ENCODE peak calls at places on chromosomes 12 and 14, in eight cellular contexts. N is G401; O is ELF-1; G is chondrocyte; L is naive thymus-derived CD4-positive, alpha-beta T cell; D is activated T-helper 1 cell treated with anti-CD3 and anti-CD28 coated beads, Interleukin-2, amount 50 U/mL, for 16 hours; M is HFF-Myc; B is astrocyte. C is an unnamed sample.

GRCh38 chr12:68532887-68533248 is 77.8 kb upstream of the RAP1B start:
- DNase-seq in B (no peak), L (no peak), N (no peak), O (no peak), M (no peak), D (no peak), G (no peak), C (no peak)

GRCh38 chr14:76647699-76648298 is 113.5 kb upstream of the VASH1 start:
- DNase-seq in B (peak; percentile 36), D (no peak), G (no peak), M (peak; percentile 27), O (peak; percentile 35), L (peak; percentile 3), N (peak; percentile 48), C (peak; percentile 29)

GRCh38 chr14:68594737-68595380 is 198.0 kb downstream of the ZFP36L1 start:
- DNase-seq in M (no peak), G (no peak), D (no peak), O (no peak), N (no peak), B (no peak), L (no peak), C (no peak)

GRCh38 chr12:122825773-122826724 is 9.2 kb upstream of the HIP1R start:
- DNase-seq in O (peak; percentile 20), D (no peak), N (no peak), B (no peak), G (no peak), M (no peak), L (no peak), C (no peak)

GRCh38 chr14:74220991-74221390 is 18.3 kb upstream of the VSX2 start:
- DNase-seq in M (no peak), N (no peak), B (no peak), O (peak; percentile 20), L (no peak), G (no peak), D (no peak), C (no peak)

GRCh38 chr12:80033457-80033856 is 65.9 kb upstream of the OTOGL start:
- DNase-seq in O (no peak), N (no peak), L (no peak), B (peak; percentile 84), D (no peak), G (no peak), M (no peak), C (peak; percentile 81)

GRCh38 chr12:54592316-54592715 is 3.9 kb upstream of the PPP1R1A start:
- DNase-seq in B (no peak), L (no peak), G (no peak), D (no peak), N (no peak), M (no peak), O (no peak), C (no peak)

GRCh38 chr14:28987516-28987915 is 220.9 kb downstream of the FOXG1 start:
- DNase-seq in N (no peak), M (no peak), O (no peak), B (peak; percentile 7), D (no peak), L (no peak), G (no peak), C (no peak)

GRCh38 chr12:107134558-107134957 is 41.2 kb upstream of the CRY1 start:
- DNase-seq in L (peak; percentile 24), N (no peak), D (peak; percentile 1), O (peak; percentile 57), B (no peak), G (no peak), M (peak; percentile 6), C (no peak)

GRCh38 chr14:29163109-29163508 is 396.5 kb downstream of the FOXG1 start:
- DNase-seq in G (no peak), N (no peak), M (no peak), L (no peak), O (no peak), B (no peak), D (no peak), C (no peak)

GRCh38 chr12:80040075-80040738 is 59.1 kb upstream of the OTOGL start:
- DNase-seq in O (no peak), N (no peak), L (no peak), D (no peak), M (no peak), B (peak; percentile 90), G (no peak), C (peak; percentile 67)

GRCh38 chr14:72416892-72417291 is 477.0 kb downstream of the DPF3 start:
- DNase-seq in N (peak; percentile 2), G (no peak), M (no peak), O (no peak), B (no peak), L (no peak), D (no peak), C (no peak)

GRCh38 chr12:127500513-127500912 is 766.5 kb upstream of the TMEM132C start:
- DNase-seq in M (no peak), D (no peak), L (no peak), O (no peak), N (no peak), B (no peak), G (no peak), C (no peak)

GRCh38 chr12:49413796-49414195 is 46.5 kb downstream of the SPATS2 start:
- DNase-seq in L (no peak), O (no peak), N (no peak), M (no peak), B (no peak), D (no peak), G (no peak), C (no peak)

GRCh38 chr14:63686926-63687325 is 40.9 kb downstream of the SGPP1 start:
- DNase-seq in N (no peak), L (no peak), G (no peak), O (no peak), B (no peak), D (no peak), M (no peak), C (no peak)

GRCh38 chr14:103683139-103683538 is 32.1 kb downstream of the XRCC3 start:
- DNase-seq in G (peak; percentile 46), N (no peak), B (no peak), D (no peak), L (no peak), O (no peak), M (no peak), C (no peak)

GRCh38 chr14:45125754-45126153 is 8.5 kb downstream of the FKBP3 start:
- DNase-seq in B (no peak), L (no peak), M (no peak), D (no peak), G (no peak), N (no peak), O (no peak), C (no peak)

GRCh38 chr12:4610481-4610880 is 38.4 kb downstream of the AKAP3 start:
- DNase-seq in M (no peak), L (no peak), D (no peak), B (no peak), O (no peak), G (no peak), N (no peak), C (no peak)

GRCh38 chr14:102891556-102891955 is 30.9 kb upstream of the AMN start:
- DNase-seq in L (no peak), G (no peak), D (no peak), N (no peak), M (peak; percentile 22), B (peak; percentile 40), O (no peak), C (peak; percentile 7)

GRCh38 chr12:96033549-96034389 is 1.6 kb downstream of the LTA4H start:
- DNase-seq in M (no peak), N (peak; percentile 22), O (no peak), G (no peak), L (no peak), D (no peak), B (no peak), C (no peak)

GRCh38 chr14:86673523-86673969 is 1143.6 kb downstream of the FLRT2 start:
- DNase-seq in O (no peak), M (no peak), B (no peak), D (no peak), N (peak; percentile 1), L (no peak), G (no peak), C (no peak)

GRCh38 chr12:33052141-33053051 is 155.8 kb upstream of the PKP2 start:
- DNase-seq in N (no peak), O (no peak), B (no peak), D (no peak), L (no peak), M (no peak), G (peak; percentile 91), C (no peak)

GRCh38 chr14:66088661-66089060 is 397.5 kb upstream of the CCDC196 start:
- DNase-seq in L (no peak), B (no peak), G (no peak), O (no peak), N (no peak), M (peak; percentile 20), D (no peak), C (no peak)

GRCh38 chr14:61438497-61438859 is 117.1 kb downstream of the PRKCH start:
- DNase-seq in D (no peak), L (no peak), O (no peak), G (no peak), M (no peak), B (no peak), N (no peak), C (no peak)

GRCh38 chr12:26471560-26471959 is 276.2 kb downstream of the SSPN start:
- DNase-seq in D (no peak), M (no peak), G (no peak), O (no peak), B (peak; percentile 63), L (no peak), N (peak; percentile 35), C (peak; percentile 13)

GRCh38 chr14:22653012-22653621 is 9.0 kb upstream of the OR6J1 start:
- DNase-seq in D (peak; percentile 15), B (peak; percentile 52), N (peak; percentile 51), G (no peak), O (peak; percentile 90), M (peak; percentile 67), L (peak; percentile 37), C (peak; percentile 60)

GRCh38 chr14:80787876-80788275 is 153.7 kb downstream of the CEP128 start:
- DNase-seq in O (no peak), B (no peak), D (no peak), N (no peak), L (no peak), M (no peak), G (no peak), C (no peak)

GRCh38 chr14:90551733-90552464 is 155.1 kb downstream of the CALM1 start:
- DNase-seq in M (no peak), G (peak; percentile 86), O (no peak), D (no peak), L (no peak), B (no peak), N (no peak), C (no peak)

C was measured in brain microvascular endothelial cell.